ENCODE peak calls at places on chromosomes 6 and 20, in five cellular contexts. X, Y, W, P and R are unnamed samples.

GRCh38 chr6:32152414-32153251 is 894 bp upstream of the PRRT1 start:
- DNase-seq in X (no peak), Y (no peak), W (peak; percentile 41), P (no peak), R (no peak)

GRCh38 chr20:59399426-59400099 is 99.2 kb downstream of the EDN3 start:
- DNase-seq in X (no peak), Y (no peak), W (no peak), P (no peak), R (no peak)

GRCh38 chr6:119484598-119484997 is 135.0 kb upstream of the MAN1A1 start:
- DNase-seq in X (no peak), Y (peak; percentile 99), W (peak; percentile 94), P (no peak), R (no peak)

GRCh38 chr6:85483861-85484260 is 34.0 kb downstream of the NT5E start:
- DNase-seq in X (no peak), Y (no peak), W (no peak), P (no peak), R (no peak)

GRCh38 chr6:42704251-42704936 is 18.0 kb downstream of the PRPH2 start:
- DNase-seq in X (no peak), Y (no peak), W (no peak), P (no peak), R (no peak)

GRCh38 chr20:58714923-58715708 is 22.5 kb downstream of the NPEPL1 start:
- DNase-seq in X (no peak), Y (no peak), W (no peak), P (no peak), R (no peak)

GRCh38 chr6:119076966-119077642 is 1.4 kb downstream of the FAM184A start:
- DNase-seq in X (no peak), Y (peak; percentile 9), W (no peak), P (no peak), R (no peak)

GRCh38 chr6:141077355-141078333 is 1055.1 kb upstream of the GJE1 start:
- DNase-seq in X (no peak), Y (no peak), W (no peak), P (no peak), R (peak; percentile 29)

GRCh38 chr20:2256132-2256531 is 39.7 kb upstream of the TGM3 start:
- DNase-seq in X (no peak), Y (no peak), W (no peak), P (no peak), R (no peak)

DNA sequence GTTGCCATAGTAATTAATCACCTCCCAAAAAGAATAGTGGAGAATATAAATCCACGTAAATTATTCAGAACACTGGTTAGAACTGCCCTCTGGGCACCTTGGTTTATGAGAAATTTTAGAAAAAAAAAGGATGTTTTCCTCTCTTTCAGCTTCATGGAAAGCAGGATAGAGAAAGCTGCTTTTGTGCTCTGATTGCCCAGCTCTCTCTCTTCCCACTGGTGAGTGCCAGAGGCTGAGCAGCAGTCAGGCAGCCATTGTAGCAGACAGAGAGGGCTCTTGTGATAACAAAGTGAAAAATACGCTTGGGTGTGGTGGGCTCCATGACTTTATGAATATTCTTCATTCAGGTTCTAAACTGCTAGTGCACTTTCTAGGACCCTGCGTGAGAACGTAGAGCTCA is 26.4 kb downstream of the SLC35F1 start:
- DNase-seq in X (no peak), Y (no peak), W (no peak), P (no peak), R (no peak)
- H3K27ac ChIP-seq in X (no peak overlapping the region), Y (no peak overlapping the region), W (no peak overlapping the region), P (no peak overlapping the region), R (no peak overlapping the region)

DNA sequence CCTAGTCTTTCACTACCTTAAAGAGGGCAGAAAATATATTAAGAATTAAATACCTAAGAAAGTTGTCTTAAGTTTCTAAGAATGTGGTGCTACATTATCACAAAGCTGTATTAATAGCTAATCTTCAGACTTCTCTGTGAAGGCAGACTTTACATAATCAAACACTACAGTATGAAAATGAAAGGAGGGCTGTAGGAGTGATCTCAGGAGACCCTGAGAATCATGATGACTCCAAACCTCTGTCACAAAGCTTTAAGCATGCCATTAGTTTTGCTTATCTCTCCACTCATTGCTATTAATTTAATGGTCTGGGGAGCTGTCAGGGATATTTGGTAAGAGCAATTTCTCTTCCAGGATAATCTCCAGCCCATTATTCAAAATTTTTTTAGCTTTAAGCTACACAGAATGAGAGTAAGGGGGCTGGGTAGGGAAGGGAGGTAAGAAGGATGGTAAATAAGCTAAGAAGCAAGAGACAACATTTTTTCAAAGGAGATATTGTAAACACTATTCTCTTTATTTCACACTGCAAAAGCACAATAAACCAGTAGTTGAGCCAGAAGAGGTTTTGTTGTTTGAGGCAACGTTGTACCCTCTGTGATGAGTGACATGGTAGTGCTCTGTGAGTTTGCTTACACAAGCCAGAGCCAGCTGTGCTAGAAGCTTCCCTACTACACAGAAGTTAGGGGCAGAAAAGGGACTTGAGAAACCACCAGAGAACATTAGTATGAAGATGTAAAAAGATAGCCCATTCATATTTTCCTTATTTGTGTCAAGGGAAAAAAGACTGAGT is 258.8 kb downstream of the GMDS start:
- DNase-seq in X (no peak), Y (no peak), W (peak; percentile 43), P (no peak), R (no peak)
- H3K4me3 ChIP-seq in X (no peak overlapping the region), Y (no peak overlapping the region), W (no peak overlapping the region), P (no peak overlapping the region), R (no peak overlapping the region)

DNA sequence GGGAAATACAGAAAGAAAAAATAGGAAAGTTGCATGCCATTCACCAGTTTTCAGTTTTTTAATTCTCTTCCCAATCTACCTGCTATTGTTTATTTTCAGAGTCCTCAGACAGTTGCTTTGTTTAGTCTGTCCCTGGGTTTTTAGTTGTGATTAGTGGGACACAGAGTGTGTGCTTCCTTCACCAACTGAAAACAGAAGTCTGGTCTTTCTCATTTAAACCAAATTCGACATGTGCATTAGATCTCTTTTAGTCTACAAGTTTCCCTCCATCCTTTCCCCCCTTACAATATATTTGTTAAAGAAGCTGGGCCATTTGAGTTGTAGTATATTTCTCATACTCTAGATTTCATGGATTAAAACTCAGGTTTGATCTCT is 58.7 kb upstream of the STMND1 start:
- DNase-seq in X (no peak), Y (no peak), W (no peak), P (no peak), R (no peak)
- H3K27ac ChIP-seq in X (no peak overlapping the region), Y (no peak overlapping the region), W (no peak overlapping the region), P (no peak overlapping the region), R (no peak overlapping the region)

DNA sequence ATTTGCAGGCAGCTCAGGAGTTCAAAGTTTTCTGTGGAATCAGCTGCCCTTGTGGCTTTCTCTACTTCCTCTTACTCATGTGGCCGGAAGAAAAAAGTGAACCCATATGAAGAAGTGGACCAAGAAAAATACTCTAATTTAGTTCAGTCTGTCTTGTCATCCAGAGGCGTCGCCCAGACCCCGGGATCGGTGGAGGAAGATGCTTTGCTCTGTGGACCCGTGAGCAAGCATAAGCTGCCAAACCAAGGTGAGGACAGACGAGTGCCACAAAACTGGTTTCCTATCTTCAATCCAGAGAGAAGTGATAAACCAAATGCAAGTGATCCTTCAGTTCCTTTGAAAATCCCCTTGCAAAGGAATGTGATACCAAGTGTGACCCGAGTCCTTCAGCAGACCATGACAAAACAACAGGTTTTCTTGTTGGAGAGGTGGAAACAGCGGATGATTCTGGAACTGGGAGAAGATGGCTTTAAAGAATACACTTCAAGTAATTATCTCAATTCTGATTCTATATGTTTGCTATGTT is 1.1 kb downstream of the MGME1 start:
- DNase-seq in X (no peak), Y (peak; percentile 61), W (peak; percentile 70), P (peak; percentile 36), R (peak; percentile 83)
- H3K4me3 ChIP-seq in X (peak overlapping the region; percentile 95), Y (peak overlapping the region; percentile 96), W (peak overlapping the region; percentile 83), P (peak overlapping the region; percentile 89), R (peak overlapping the region; percentile 97)

GRCh38 chr20:15224199-15224598 is 886.8 kb upstream of the FLRT3 start:
- DNase-seq in X (no peak), Y (no peak), W (no peak), P (no peak), R (no peak)
- H3K27ac ChIP-seq in X (no peak overlapping the region), Y (no peak overlapping the region), W (no peak overlapping the region), P (no peak overlapping the region), R (no peak overlapping the region)